ENCODE peak calls at places on chromosomes 13 and 19, in eight cellular contexts. O, D, L, U, G, H, S and Q are unnamed samples.

GRCh38 chr19:11191273-11191755 is 6.0 kb downstream of the KANK2 start:
- DNase-seq in O (peak), D (peak), L (peak), U (no peak), G (peak), H (peak), S (no peak), Q (no peak)

GRCh38 chr13:98187155-98187726 is 10.2 kb upstream of the RNF113B start:
- DNase-seq in O (no peak), D (no peak), L (no peak), U (no peak), G (no peak), H (no peak), S (no peak), Q (no peak)

GRCh38 chr13:100234524-100235136 is 145.7 kb downstream of the PCCA start:
- DNase-seq in O (no peak), D (no peak), L (no peak), U (no peak), G (peak), H (peak), S (no peak), Q (no peak)

GRCh38 chr13:79481685-79482052 is 714 bp downstream of the NDFIP2 start:
- DNase-seq in O (no peak), D (no peak), L (no peak), U (no peak), G (no peak), H (no peak), S (no peak), Q (no peak)

GRCh38 chr19:35498220-35498619 is 8.0 kb upstream of the KRTDAP start:
- DNase-seq in O (no peak), D (no peak), L (no peak), U (no peak), G (no peak), H (no peak), S (no peak), Q (no peak)

GRCh38 chr13:23378009-23378632 is 55.4 kb downstream of the SACS start:
- DNase-seq in O (no peak), D (peak), L (peak), U (no peak), G (peak), H (peak), S (no peak), Q (peak)

GRCh38 chr19:1618157-1619093 is 13.2 kb upstream of the UQCR11 start:
- DNase-seq in O (no peak), D (no peak), L (peak), U (peak), G (peak), H (no peak), S (no peak), Q (no peak)

GRCh38 chr13:47886314-47886713 is 114.8 kb downstream of the SUCLA2 start:
- DNase-seq in O (no peak), D (no peak), L (peak), U (no peak), G (no peak), H (no peak), S (no peak), Q (no peak)

GRCh38 chr13:101210774-101211173 is 205.5 kb downstream of the NALCN start:
- DNase-seq in O (no peak), D (no peak), L (no peak), U (no peak), G (no peak), H (peak), S (no peak), Q (no peak)

GRCh38 chr13:110287031-110287828 is 19.7 kb downstream of the COL4A1 start:
- DNase-seq in O (peak), D (no peak), L (peak), U (no peak), G (no peak), H (no peak), S (no peak), Q (no peak)

GRCh38 chr13:96994030-96994848 is at the start of gene OXGR1:
- DNase-seq in O (no peak), D (no peak), L (no peak), U (peak), G (no peak), H (no peak), S (peak), Q (no peak)

GRCh38 chr13:111436446-111436845 is 116.0 kb downstream of the TEX29 start:
- DNase-seq in O (no peak), D (no peak), L (no peak), U (no peak), G (no peak), H (no peak), S (no peak), Q (no peak)

GRCh38 chr19:10299545-10300458 is 9.8 kb downstream of the ZGLP1 start:
- DNase-seq in O (no peak), D (no peak), L (no peak), U (no peak), G (no peak), H (no peak), S (no peak), Q (no peak)

GRCh38 chr19:13817018-13817614 is 21.9 kb downstream of the ZSWIM4 start:
- DNase-seq in O (no peak), D (no peak), L (no peak), U (peak), G (no peak), H (no peak), S (no peak), Q (no peak)

GRCh38 chr13:113785051-113786010 is 26.3 kb downstream of the TMEM255B start:
- DNase-seq in O (no peak), D (peak), L (peak), U (no peak), G (peak), H (peak), S (no peak), Q (peak)

GRCh38 chr13:78192721-78193120 is 274.1 kb upstream of the EDNRB start:
- DNase-seq in O (no peak), D (no peak), L (no peak), U (no peak), G (no peak), H (no peak), S (no peak), Q (peak)

GRCh38 chr19:33804021-33804799 is 7.5 kb downstream of the KCTD15 start:
- DNase-seq in O (peak), D (peak), L (peak), U (no peak), G (peak), H (no peak), S (no peak), Q (no peak)

GRCh38 chr19:12784871-12785430 is 6.3 kb upstream of the JUNB start:
- DNase-seq in O (no peak), D (no peak), L (no peak), U (no peak), G (peak), H (no peak), S (no peak), Q (no peak)

GRCh38 chr13:43195112-43195511 is 171.7 kb downstream of the DNAJC15 start:
- DNase-seq in O (no peak), D (no peak), L (no peak), U (no peak), G (no peak), H (no peak), S (no peak), Q (no peak)

GRCh38 chr13:77507931-77508776 is 27.4 kb upstream of the SCEL start:
- DNase-seq in O (no peak), D (no peak), L (peak), U (no peak), G (peak), H (no peak), S (no peak), Q (no peak)

GRCh38 chr19:41795031-41795461 is 1.3 kb upstream of the CEACAM3 start:
- DNase-seq in O (no peak), D (no peak), L (peak), U (peak), G (peak), H (peak), S (peak), Q (no peak)

GRCh38 chr13:114054269-114054668 is 78.2 kb downstream of the RASA3 start:
- DNase-seq in O (no peak), D (no peak), L (no peak), U (no peak), G (no peak), H (peak), S (no peak), Q (no peak)

GRCh38 chr13:32001392-32001768 is 30.2 kb upstream of the FRY start:
- DNase-seq in O (no peak), D (no peak), L (peak), U (peak), G (peak), H (peak), S (no peak), Q (peak)

GRCh38 chr19:10270180-10270615 is 722 bp upstream of the ICAM1 start:
- DNase-seq in O (peak), D (peak), L (no peak), U (peak), G (no peak), H (no peak), S (no peak), Q (no peak)

GRCh38 chr13:61128850-61129645 is 286.6 kb downstream of the PCDH20 start:
- DNase-seq in O (no peak), D (no peak), L (no peak), U (no peak), G (peak), H (peak), S (no peak), Q (no peak)

GRCh38 chr13:24145231-24145630 is 15.3 kb upstream of the SPATA13 start:
- DNase-seq in O (no peak), D (no peak), L (no peak), U (no peak), G (no peak), H (no peak), S (no peak), Q (no peak)

GRCh38 chr13:23322353-23323336 is 110.9 kb downstream of the SACS start:
- DNase-seq in O (no peak), D (no peak), L (no peak), U (no peak), G (no peak), H (no peak), S (no peak), Q (no peak)

GRCh38 chr13:113448885-113449692 is 4.2 kb downstream of the ADPRHL1 start:
- DNase-seq in O (peak), D (peak), L (peak), U (no peak), G (no peak), H (peak), S (no peak), Q (no peak)

GRCh38 chr19:5369962-5370367 is 29.4 kb upstream of the PTPRS start:
- DNase-seq in O (no peak), D (no peak), L (peak), U (peak), G (peak), H (peak), S (peak), Q (no peak)

GRCh38 chr19:39345956-39346355 is 3.7 kb downstream of the SAMD4B start:
- DNase-seq in O (no peak), D (no peak), L (no peak), U (no peak), G (no peak), H (no peak), S (no peak), Q (no peak)
- TF ChIP-seq CTCF in O (no peak), D (no peak), L (no peak), U (peak), G (peak), H (peak), S (peak), Q (no peak)

GRCh38 chr13:66992183-66992582 is 238.0 kb downstream of the PCDH9 start:
- DNase-seq in O (no peak), D (no peak), L (peak), U (no peak), G (peak), H (no peak), S (no peak), Q (no peak)
- TF ChIP-seq CTCF in O (no peak), D (no peak), L (no peak), U (no peak), G (no peak), H (no peak), S (no peak), Q (no peak)

GRCh38 chr19:16044746-16045145 is 31.5 kb upstream of the TPM4 start:
- DNase-seq in O (no peak), D (no peak), L (no peak), U (no peak), G (no peak), H (no peak), S (no peak), Q (no peak)

GRCh38 chr19:16043156-16043757 is 33.0 kb upstream of the TPM4 start:
- DNase-seq in O (no peak), D (no peak), L (no peak), U (no peak), G (no peak), H (no peak), S (no peak), Q (no peak)

GRCh38 chr19:16045893-16046292 is 30.4 kb upstream of the TPM4 start:
- DNase-seq in O (no peak), D (no peak), L (no peak), U (no peak), G (no peak), H (no peak), S (no peak), Q (no peak)

GRCh38 chr19:16042533-16043085 is 33.7 kb upstream of the TPM4 start:
- DNase-seq in O (no peak), D (no peak), L (peak), U (no peak), G (no peak), H (no peak), S (no peak), Q (no peak)

DNA sequence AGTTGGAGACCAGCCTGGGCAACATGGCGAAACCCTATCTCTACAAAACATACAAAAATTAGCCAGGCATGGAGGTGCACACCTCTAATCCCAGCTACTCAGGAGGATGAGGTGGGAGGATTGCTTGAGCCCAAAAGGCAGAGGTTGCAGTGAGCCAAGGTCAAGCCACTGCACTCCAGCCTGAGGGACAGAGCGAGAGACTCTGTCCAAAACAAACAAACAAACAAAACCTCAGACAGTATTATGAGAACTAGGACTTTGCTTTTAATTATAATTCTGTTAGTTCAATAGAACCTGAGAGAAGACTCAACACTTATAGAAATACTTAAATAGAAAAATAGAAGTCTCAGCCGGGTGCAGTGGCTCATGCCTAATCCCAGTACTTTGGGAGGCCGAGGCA is 31.1 kb upstream of the TPM4 start:
- DNase-seq in O (no peak), D (no peak), L (no peak), U (no peak), G (no peak), H (no peak), S (no peak), Q (no peak)
- TF ChIP-seq CTCF in O (no peak), D (no peak), L (no peak), U (no peak), G (no peak), H (no peak), S (no peak), Q (no peak)

GRCh38 chr19:48445606-48446481 is at the start of gene GRWD1:
- DNase-seq in O (peak), D (peak), L (peak), U (peak), G (peak), H (peak), S (peak), Q (peak)
- TF ChIP-seq CTCF in O (no peak), D (no peak), L (no peak), U (peak), G (peak), H (peak), S (no peak), Q (no peak)

DNA sequence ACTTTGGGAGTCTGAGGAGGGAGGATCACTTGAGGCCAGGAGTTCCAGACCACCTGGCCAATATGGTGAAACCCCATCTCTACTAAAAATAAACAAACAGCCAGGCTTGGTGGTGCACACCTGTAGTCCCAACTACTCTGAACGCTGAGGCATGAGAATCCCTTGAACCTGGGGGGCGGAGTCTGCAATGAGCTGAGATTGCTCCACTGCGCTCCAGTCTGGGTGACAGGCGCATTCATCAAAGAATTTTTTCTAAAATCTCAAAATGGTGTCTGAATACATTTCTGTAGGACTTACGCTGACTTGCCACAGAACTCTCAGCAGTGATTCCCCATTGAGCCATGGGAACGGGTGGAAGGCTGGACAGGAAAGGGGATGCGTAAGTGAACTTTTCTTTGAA is 18.0 kb upstream of the ERVV-1 start:
- DNase-seq in O (no peak), D (no peak), L (no peak), U (no peak), G (no peak), H (no peak), S (no peak), Q (no peak)
- TF ChIP-seq CTCF in O (no peak), D (no peak), L (no peak), U (no peak), G (no peak), H (no peak), S (no peak), Q (no peak)

DNA sequence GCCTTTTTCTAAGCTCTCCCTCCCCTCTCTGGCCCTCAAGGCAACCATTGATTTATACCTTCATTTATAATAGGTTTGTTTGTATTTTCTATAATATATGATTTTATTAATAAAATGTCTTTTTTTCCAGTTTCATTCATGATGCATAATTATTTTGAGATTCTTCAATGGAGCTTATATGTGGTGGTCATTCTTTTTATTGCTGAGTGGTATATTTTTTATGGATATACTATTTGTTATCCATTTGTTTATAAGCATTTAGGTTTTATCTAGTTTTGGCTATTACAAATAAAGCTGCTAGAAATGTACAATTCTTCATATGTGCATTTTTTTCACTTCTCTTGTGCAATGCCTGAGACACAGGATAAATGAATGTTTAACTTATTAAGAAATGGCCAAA is 10.8 kb downstream of the ZNF211 start:
- DNase-seq in O (no peak), D (no peak), L (no peak), U (no peak), G (no peak), H (no peak), S (no peak), Q (no peak)
- TF ChIP-seq CTCF in O (no peak), D (no peak), L (no peak), U (no peak), G (no peak), H (no peak), S (no peak), Q (no peak)